ENCODE peak calls at places on chromosomes 6 and 20, in seven cellular contexts. G is esophagus squamous epithelium; N is breast epithelium; C is sigmoid colon; X is AG04450; H is CD8-positive, alpha-beta T cell; A is A673. Y is an unnamed sample.

GRCh38 chr6:145548941-145549652 is 186.2 kb downstream of the EPM2A start:
- DNase-seq in G (no peak), N (no peak), C (no peak), X (no peak), H (no peak), A (no peak), Y (no peak)

GRCh38 chr6:138805431-138805830 is 9.5 kb downstream of the ECT2L start:
- DNase-seq in G (no peak), N (no peak), C (no peak), X (peak), H (no peak), A (peak), Y (no peak)

GRCh38 chr6:136039185-136039584 is 187.7 kb downstream of the PDE7B start:
- DNase-seq in G (no peak), N (no peak), C (no peak), X (no peak), H (no peak), A (no peak), Y (no peak)

GRCh38 chr6:116472710-116473109 is 11.5 kb downstream of the CALHM6 start:
- DNase-seq in G (no peak), N (no peak), C (no peak), X (no peak), H (no peak), A (no peak), Y (no peak)

GRCh38 chr6:56868687-56869086 is 86.2 kb upstream of the BEND6 start:
- DNase-seq in G (no peak), N (no peak), C (no peak), X (no peak), H (no peak), A (no peak), Y (no peak)

GRCh38 chr6:33589723-33590530 is 9.9 kb upstream of the BAK1 start:
- DNase-seq in G (no peak), N (peak), C (peak), X (peak), H (peak), A (peak), Y (no peak)

GRCh38 chr6:101268541-101268940 is 125.0 kb upstream of the GRIK2 start:
- DNase-seq in G (no peak), N (no peak), C (no peak), X (no peak), H (no peak), A (peak), Y (no peak)

GRCh38 chr20:32968833-32969241 is 35.4 kb downstream of the SUN5 start:
- DNase-seq in G (no peak), N (no peak), C (peak), X (no peak), H (peak), A (no peak), Y (no peak)

GRCh38 chr6:27251672-27252251 is 4.3 kb downstream of the PRSS16 start:
- DNase-seq in G (peak), N (peak), C (no peak), X (no peak), H (peak), A (peak), Y (no peak)

GRCh38 chr20:9353916-9354276 is 160.5 kb upstream of the LAMP5 start:
- DNase-seq in G (no peak), N (no peak), C (no peak), X (no peak), H (no peak), A (no peak), Y (no peak)

GRCh38 chr6:169707772-169708171 is 5.8 kb downstream of the C6orf120 start:
- DNase-seq in G (no peak), N (no peak), C (no peak), X (no peak), H (no peak), A (no peak), Y (no peak)

GRCh38 chr6:168088161-168089106 is 9.4 kb upstream of the FRMD1 start:
- DNase-seq in G (no peak), N (peak), C (no peak), X (peak), H (no peak), A (no peak), Y (no peak)

GRCh38 chr6:55875420-55875819 is at the start of gene BMP5:
- DNase-seq in G (no peak), N (no peak), C (no peak), X (no peak), H (no peak), A (peak), Y (no peak)

GRCh38 chr6:35319346-35320030 is 21.9 kb downstream of the DEF6 start:
- DNase-seq in G (no peak), N (no peak), C (no peak), X (no peak), H (no peak), A (no peak), Y (no peak)

GRCh38 chr6:31246051-31246495 is 25.8 kb downstream of the HLA-C start:
- DNase-seq in G (no peak), N (peak), C (no peak), X (peak), H (no peak), A (peak), Y (no peak)

GRCh38 chr6:27777614-27778355 is 134.4 kb downstream of the OR2B2 start:
- DNase-seq in G (no peak), N (no peak), C (no peak), X (no peak), H (no peak), A (no peak), Y (no peak)

GRCh38 chr20:37336369-37337207 is 9.4 kb upstream of the SRC start:
- DNase-seq in G (no peak), N (no peak), C (peak), X (no peak), H (peak), A (no peak), Y (no peak)

GRCh38 chr6:3713266-3713665 is 38.2 kb downstream of the PXDC1 start:
- DNase-seq in G (no peak), N (no peak), C (no peak), X (no peak), H (no peak), A (no peak), Y (no peak)

GRCh38 chr6:3712827-3713226 is 38.7 kb downstream of the PXDC1 start:
- DNase-seq in G (no peak), N (no peak), C (no peak), X (no peak), H (no peak), A (no peak), Y (no peak)

GRCh38 chr6:3710403-3710802 is 41.1 kb downstream of the PXDC1 start:
- DNase-seq in G (no peak), N (no peak), C (no peak), X (no peak), H (no peak), A (no peak), Y (no peak)

GRCh38 chr6:3714111-3714510 is 37.4 kb downstream of the PXDC1 start:
- DNase-seq in G (no peak), N (no peak), C (no peak), X (no peak), H (no peak), A (no peak), Y (no peak)

DNA sequence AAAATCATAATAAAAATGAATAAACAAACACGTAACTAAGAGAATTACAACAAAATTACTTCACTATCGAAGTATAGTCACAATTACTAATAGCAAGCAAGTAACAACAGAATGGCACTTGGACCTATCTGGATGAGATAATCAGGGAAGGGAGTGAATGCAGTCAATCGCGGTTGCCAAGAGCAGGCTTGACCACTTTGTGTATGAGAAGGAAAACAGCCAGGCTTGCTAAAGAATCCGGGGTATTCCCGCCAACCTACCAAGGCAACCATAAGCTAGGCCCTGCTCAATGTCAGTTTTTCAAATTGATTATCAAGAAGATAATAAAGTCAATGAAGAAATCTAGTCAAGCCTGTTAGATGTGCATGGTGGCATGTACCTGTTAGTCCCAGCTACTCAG is 39.7 kb downstream of the PXDC1 start:
- DNase-seq in G (no peak), N (no peak), C (no peak), X (no peak), H (no peak), A (no peak), Y (no peak)
- H3K27ac ChIP-seq in G (no peak), N (peak), C (no peak), X (no peak), H (no peak), A (no peak), Y (no peak)

GRCh38 chr6:68976260-68976659 is 341.2 kb downstream of the ADGRB3 start:
- DNase-seq in G (no peak), N (no peak), C (no peak), X (no peak), H (no peak), A (no peak), Y (no peak)
- TF ChIP-seq CTCF in G (no peak), N (no peak), C (no peak), X (peak), H (no peak), A (no peak), Y (no peak)

GRCh38 chr20:62362590-62362940 is 4.5 kb downstream of the LAMA5 start:
- DNase-seq in G (no peak), N (no peak), C (no peak), X (no peak), H (no peak), A (no peak), Y (no peak)
- H3K27ac ChIP-seq in G (peak), N (peak), C (peak), X (peak), H (no peak), A (no peak), Y (peak)

GRCh38 chr20:54657268-54657826 is 182.0 kb downstream of the DOK5 start:
- DNase-seq in G (no peak), N (no peak), C (no peak), X (no peak), H (no peak), A (peak), Y (no peak)
- TF ChIP-seq CTCF in G (no peak), N (no peak), C (no peak), X (no peak), H (no peak), A (no peak), Y (no peak)

GRCh38 chr6:73513496-73513854 is 7.4 kb downstream of the EEF1A1 start:
- DNase-seq in G (no peak), N (no peak), C (no peak), X (no peak), H (no peak), A (no peak), Y (no peak)
- H3K27ac ChIP-seq in G (no peak), N (no peak), C (peak), X (no peak), H (no peak), A (no peak), Y (no peak)

GRCh38 chr20:43007525-43007924 is 182.2 kb downstream of the PTPRT start:
- DNase-seq in G (no peak), N (no peak), C (no peak), X (no peak), H (no peak), A (no peak), Y (no peak)
- TF ChIP-seq CTCF in G (no peak), N (no peak), C (no peak), X (no peak), H (no peak), A (no peak), Y (no peak)

GRCh38 chr20:49712918-49713778 is 530 bp downstream of the B4GALT5 start:
- DNase-seq in G (no peak), N (peak), C (peak), X (no peak), H (peak), A (peak), Y (no peak)

GRCh38 chr20:49711331-49711987 is 2.2 kb downstream of the B4GALT5 start:
- DNase-seq in G (no peak), N (no peak), C (no peak), X (no peak), H (no peak), A (no peak), Y (no peak)

GRCh38 chr20:49713779-49714712 is at the start of gene B4GALT5:
- DNase-seq in G (no peak), N (peak), C (peak), X (peak), H (peak), A (peak), Y (peak)

GRCh38 chr20:49715466-49715865 is 1.8 kb upstream of the B4GALT5 start:
- DNase-seq in G (no peak), N (no peak), C (no peak), X (no peak), H (no peak), A (no peak), Y (no peak)

DNA sequence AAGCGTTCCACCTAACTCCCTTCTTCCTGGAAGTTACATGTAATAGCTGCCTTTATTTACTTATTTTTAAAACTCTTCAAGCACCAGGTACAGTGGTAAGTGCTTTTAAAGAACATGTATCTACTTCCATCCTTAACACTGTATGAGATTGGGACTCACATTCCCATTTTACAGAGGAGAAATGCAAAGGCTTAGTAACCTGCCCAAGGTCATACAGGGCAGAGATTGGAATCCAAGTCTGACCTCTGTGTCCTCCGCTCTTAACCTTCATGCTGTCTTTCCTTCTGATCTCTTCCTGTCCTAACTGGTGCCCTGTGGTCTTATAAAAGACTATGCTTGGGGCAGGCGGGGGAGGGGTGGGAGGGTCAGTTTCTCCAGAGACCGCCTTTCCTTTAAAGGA is 1.6 kb downstream of the B4GALT5 start:
- DNase-seq in G (no peak), N (no peak), C (no peak), X (no peak), H (no peak), A (no peak), Y (no peak)
- H3K27ac ChIP-seq in G (peak), N (peak), C (peak), X (no peak), H (no peak), A (peak), Y (peak)

DNA sequence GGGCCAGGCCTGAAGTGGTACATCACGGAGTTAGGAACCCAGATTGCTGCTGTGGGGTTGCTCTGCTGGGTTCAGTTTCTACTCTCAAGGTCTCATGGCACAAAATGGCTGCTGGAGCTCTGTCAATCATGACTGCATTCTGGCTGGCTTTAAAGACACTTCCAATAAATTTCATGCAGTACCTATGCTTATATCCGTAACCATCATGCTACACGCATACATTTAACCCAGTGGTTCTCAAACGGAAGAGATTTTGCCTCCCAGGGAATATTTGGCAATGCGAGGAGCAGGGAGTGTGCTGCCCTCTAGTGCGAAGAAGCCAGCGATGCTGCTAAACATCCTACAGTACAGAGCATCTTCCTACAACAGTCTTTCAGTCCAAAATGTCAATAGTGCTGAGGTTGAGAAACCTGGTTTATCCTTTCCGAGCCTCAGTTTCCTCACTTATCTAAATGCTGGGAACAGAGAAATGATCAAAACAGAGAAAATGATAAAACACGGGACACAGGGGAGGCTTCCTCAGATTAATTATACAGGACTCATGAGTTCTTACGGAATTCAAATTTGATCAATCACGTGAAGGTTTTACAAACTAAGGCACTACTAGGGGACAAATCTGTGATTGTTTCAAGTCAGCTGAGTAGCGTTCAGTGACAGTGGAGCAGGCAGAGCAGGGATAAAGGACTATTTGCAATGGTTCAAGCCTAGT is 9.6 kb upstream of the SLC2A10 start:
- DNase-seq in G (no peak), N (no peak), C (no peak), X (no peak), H (no peak), A (peak), Y (no peak)
- TF ChIP-seq CTCF in G (peak), N (no peak), C (no peak), X (peak), H (no peak), A (peak), Y (no peak)

Y was measured in thoracic aorta.